ENCODE peak calls at places on chromosome 5, in six cellular contexts. One of them, this sample, is unnamed.

GRCh38 chr5:115389074-115389798 is 92.8 kb upstream of the CCDC112 start:
- DNase-seq in CD8-positive, alpha-beta T cell: no peak
- DNase-seq in epithelial cell of esophagus: no peak
- DNase-seq in BJ: peak
- DNase-seq in body of pancreas: no peak
- DNase-seq in endodermal cell: no peak
- DNase-seq in this sample: no peak

GRCh38 chr5:85843535-85843934 is 774.2 kb upstream of the COX7C start:
- DNase-seq in CD8-positive, alpha-beta T cell: no peak
- DNase-seq in epithelial cell of esophagus: no peak
- DNase-seq in BJ: no peak
- DNase-seq in body of pancreas: no peak
- DNase-seq in endodermal cell: no peak
- DNase-seq in this sample: no peak

GRCh38 chr5:37121027-37121426 is 128.1 kb downstream of the CPLANE1 start:
- DNase-seq in CD8-positive, alpha-beta T cell: no peak
- DNase-seq in epithelial cell of esophagus: no peak
- DNase-seq in BJ: no peak
- DNase-seq in body of pancreas: no peak
- DNase-seq in endodermal cell: no peak
- DNase-seq in this sample: no peak

GRCh38 chr5:142866563-142867275 is 96.5 kb downstream of the ARHGAP26 start:
- DNase-seq in CD8-positive, alpha-beta T cell: peak
- DNase-seq in epithelial cell of esophagus: peak
- DNase-seq in BJ: no peak
- DNase-seq in body of pancreas: peak
- DNase-seq in endodermal cell: peak
- DNase-seq in this sample: peak

GRCh38 chr5:81165493-81166119 is 67.5 kb upstream of the CKMT2 start:
- DNase-seq in CD8-positive, alpha-beta T cell: peak
- DNase-seq in epithelial cell of esophagus: peak
- DNase-seq in BJ: no peak
- DNase-seq in body of pancreas: peak
- DNase-seq in endodermal cell: peak
- DNase-seq in this sample: no peak

GRCh38 chr5:136062563-136063274 is 33.9 kb downstream of the TGFBI start:
- DNase-seq in CD8-positive, alpha-beta T cell: no peak
- DNase-seq in epithelial cell of esophagus: peak
- DNase-seq in BJ: no peak
- DNase-seq in body of pancreas: peak
- DNase-seq in endodermal cell: peak
- DNase-seq in this sample: no peak

GRCh38 chr5:126449751-126450271 is 26.6 kb downstream of the GRAMD2B start:
- DNase-seq in CD8-positive, alpha-beta T cell: peak
- DNase-seq in epithelial cell of esophagus: peak
- DNase-seq in BJ: no peak
- DNase-seq in body of pancreas: no peak
- DNase-seq in endodermal cell: no peak
- DNase-seq in this sample: peak

GRCh38 chr5:132474881-132475511 is 15.6 kb downstream of the IRF1 start:
- DNase-seq in CD8-positive, alpha-beta T cell: peak
- DNase-seq in epithelial cell of esophagus: no peak
- DNase-seq in BJ: no peak
- DNase-seq in body of pancreas: no peak
- DNase-seq in endodermal cell: peak
- DNase-seq in this sample: no peak

GRCh38 chr5:173645437-173645807 is 29.0 kb upstream of the BOD1 start:
- DNase-seq in CD8-positive, alpha-beta T cell: no peak
- DNase-seq in epithelial cell of esophagus: no peak
- DNase-seq in BJ: peak
- DNase-seq in body of pancreas: no peak
- DNase-seq in endodermal cell: peak
- DNase-seq in this sample: no peak

GRCh38 chr5:5220896-5221295 is 80.8 kb downstream of the ADAMTS16 start:
- DNase-seq in CD8-positive, alpha-beta T cell: no peak
- DNase-seq in epithelial cell of esophagus: no peak
- DNase-seq in BJ: no peak
- DNase-seq in body of pancreas: no peak
- DNase-seq in endodermal cell: no peak
- DNase-seq in this sample: no peak

GRCh38 chr5:68898961-68899471 is 194.8 kb upstream of the SLC30A5 start:
- DNase-seq in CD8-positive, alpha-beta T cell: no peak
- DNase-seq in epithelial cell of esophagus: peak
- DNase-seq in BJ: peak
- DNase-seq in body of pancreas: no peak
- DNase-seq in endodermal cell: peak
- DNase-seq in this sample: no peak

GRCh38 chr5:124906339-124907097 is 160.1 kb upstream of the ZNF608 start:
- DNase-seq in CD8-positive, alpha-beta T cell: no peak
- DNase-seq in epithelial cell of esophagus: peak
- DNase-seq in BJ: peak
- DNase-seq in body of pancreas: peak
- DNase-seq in endodermal cell: peak
- DNase-seq in this sample: no peak

GRCh38 chr5:115455241-115455640 is 89.3 kb downstream of the FEM1C start:
- DNase-seq in CD8-positive, alpha-beta T cell: no peak
- DNase-seq in epithelial cell of esophagus: no peak
- DNase-seq in BJ: no peak
- DNase-seq in body of pancreas: peak
- DNase-seq in endodermal cell: no peak
- DNase-seq in this sample: no peak

GRCh38 chr5:59040007-59040803 is 457.3 kb downstream of the RAB3C start:
- DNase-seq in CD8-positive, alpha-beta T cell: no peak
- DNase-seq in epithelial cell of esophagus: no peak
- DNase-seq in BJ: no peak
- DNase-seq in body of pancreas: no peak
- DNase-seq in endodermal cell: no peak
- DNase-seq in this sample: no peak

GRCh38 chr5:97929383-97929782 is 746.3 kb upstream of the RIOK2 start:
- DNase-seq in CD8-positive, alpha-beta T cell: no peak
- DNase-seq in epithelial cell of esophagus: peak
- DNase-seq in BJ: no peak
- DNase-seq in body of pancreas: no peak
- DNase-seq in endodermal cell: no peak
- DNase-seq in this sample: no peak

GRCh38 chr5:14109041-14109747 is 33.9 kb upstream of the TRIO start:
- DNase-seq in CD8-positive, alpha-beta T cell: no peak
- DNase-seq in epithelial cell of esophagus: peak
- DNase-seq in BJ: no peak
- DNase-seq in body of pancreas: no peak
- DNase-seq in endodermal cell: no peak
- DNase-seq in this sample: peak

GRCh38 chr5:38831117-38831516 is 14.7 kb upstream of the OSMR start:
- DNase-seq in CD8-positive, alpha-beta T cell: no peak
- DNase-seq in epithelial cell of esophagus: no peak
- DNase-seq in BJ: no peak
- DNase-seq in body of pancreas: no peak
- DNase-seq in endodermal cell: no peak
- DNase-seq in this sample: no peak

GRCh38 chr5:141402553-141403328 is at the start of gene PCDHGA9:
- DNase-seq in CD8-positive, alpha-beta T cell: no peak
- DNase-seq in epithelial cell of esophagus: peak
- DNase-seq in BJ: no peak
- DNase-seq in body of pancreas: no peak
- DNase-seq in endodermal cell: peak
- DNase-seq in this sample: no peak

GRCh38 chr5:76547242-76547890 is 75.8 kb downstream of the F2RL2 start:
- DNase-seq in CD8-positive, alpha-beta T cell: peak
- DNase-seq in epithelial cell of esophagus: peak
- DNase-seq in BJ: no peak
- DNase-seq in body of pancreas: peak
- DNase-seq in endodermal cell: no peak
- DNase-seq in this sample: peak

GRCh38 chr5:141519605-141520288 is 30.9 kb downstream of the PCDHGC5 start:
- DNase-seq in CD8-positive, alpha-beta T cell: no peak
- DNase-seq in epithelial cell of esophagus: peak
- DNase-seq in BJ: no peak
- DNase-seq in body of pancreas: no peak
- DNase-seq in endodermal cell: no peak
- DNase-seq in this sample: no peak

GRCh38 chr5:4647056-4647455 is 493.1 kb upstream of the ADAMTS16 start:
- DNase-seq in CD8-positive, alpha-beta T cell: no peak
- DNase-seq in epithelial cell of esophagus: no peak
- DNase-seq in BJ: no peak
- DNase-seq in body of pancreas: no peak
- DNase-seq in endodermal cell: no peak
- DNase-seq in this sample: no peak

GRCh38 chr5:7668627-7669026 is 182.3 kb downstream of the CFAP90 start:
- DNase-seq in CD8-positive, alpha-beta T cell: no peak
- DNase-seq in epithelial cell of esophagus: no peak
- DNase-seq in BJ: no peak
- DNase-seq in body of pancreas: no peak
- DNase-seq in endodermal cell: no peak
- DNase-seq in this sample: no peak

GRCh38 chr5:113166710-113167366 is 190.2 kb downstream of the DCP2 start:
- DNase-seq in CD8-positive, alpha-beta T cell: no peak
- DNase-seq in epithelial cell of esophagus: peak
- DNase-seq in BJ: no peak
- DNase-seq in body of pancreas: no peak
- DNase-seq in endodermal cell: peak
- DNase-seq in this sample: no peak

GRCh38 chr5:172380992-172381643 is 73.2 kb downstream of the SH3PXD2B start:
- DNase-seq in CD8-positive, alpha-beta T cell: no peak
- DNase-seq in epithelial cell of esophagus: peak
- DNase-seq in BJ: peak
- DNase-seq in body of pancreas: peak
- DNase-seq in endodermal cell: no peak
- DNase-seq in this sample: no peak

GRCh38 chr5:43635374-43635773 is 32.4 kb downstream of the NNT start:
- DNase-seq in CD8-positive, alpha-beta T cell: no peak
- DNase-seq in epithelial cell of esophagus: no peak
- DNase-seq in BJ: no peak
- DNase-seq in body of pancreas: no peak
- DNase-seq in endodermal cell: no peak
- DNase-seq in this sample: no peak

GRCh38 chr5:158560170-158560569 is 539.5 kb downstream of the EBF1 start:
- DNase-seq in CD8-positive, alpha-beta T cell: no peak
- DNase-seq in epithelial cell of esophagus: peak
- DNase-seq in BJ: no peak
- DNase-seq in body of pancreas: no peak
- DNase-seq in endodermal cell: no peak
- DNase-seq in this sample: peak

GRCh38 chr5:154647760-154648143 is 107.4 kb upstream of the LARP1 start:
- DNase-seq in CD8-positive, alpha-beta T cell: no peak
- DNase-seq in epithelial cell of esophagus: no peak
- DNase-seq in BJ: no peak
- DNase-seq in body of pancreas: peak
- DNase-seq in endodermal cell: no peak
- DNase-seq in this sample: no peak

GRCh38 chr5:150303660-150304411 is 1.1 kb upstream of the ARSI start:
- DNase-seq in CD8-positive, alpha-beta T cell: no peak
- DNase-seq in epithelial cell of esophagus: no peak
- DNase-seq in BJ: no peak
- DNase-seq in body of pancreas: no peak
- DNase-seq in endodermal cell: no peak
- DNase-seq in this sample: no peak

GRCh38 chr5:89218364-89218763 is 335.4 kb upstream of the MEF2C start:
- DNase-seq in CD8-positive, alpha-beta T cell: no peak
- DNase-seq in epithelial cell of esophagus: no peak
- DNase-seq in BJ: no peak
- DNase-seq in body of pancreas: no peak
- DNase-seq in endodermal cell: no peak
- DNase-seq in this sample: no peak

GRCh38 chr5:134567651-134568338 is 42.3 kb downstream of the JADE2 start:
- DNase-seq in CD8-positive, alpha-beta T cell: no peak
- DNase-seq in epithelial cell of esophagus: no peak
- DNase-seq in BJ: no peak
- DNase-seq in body of pancreas: no peak
- DNase-seq in endodermal cell: no peak
- DNase-seq in this sample: no peak

GRCh38 chr5:31663519-31663918 is 24.6 kb downstream of the PDZD2 start:
- DNase-seq in CD8-positive, alpha-beta T cell: no peak
- DNase-seq in epithelial cell of esophagus: no peak
- DNase-seq in BJ: no peak
- DNase-seq in body of pancreas: no peak
- DNase-seq in endodermal cell: no peak
- DNase-seq in this sample: no peak

GRCh38 chr5:166302189-166302588 is 1989.3 kb upstream of the WWC1 start:
- DNase-seq in CD8-positive, alpha-beta T cell: no peak
- DNase-seq in epithelial cell of esophagus: no peak
- DNase-seq in BJ: no peak
- DNase-seq in body of pancreas: no peak
- DNase-seq in endodermal cell: no peak
- DNase-seq in this sample: no peak

GRCh38 chr5:145903113-145903512 is 30.3 kb upstream of the GRXCR2 start:
- DNase-seq in CD8-positive, alpha-beta T cell: no peak
- DNase-seq in epithelial cell of esophagus: no peak
- DNase-seq in BJ: no peak
- DNase-seq in body of pancreas: no peak
- DNase-seq in endodermal cell: no peak
- DNase-seq in this sample: no peak
- TF ChIP-seq CTCF in CD8-positive, alpha-beta T cell: no peak
- TF ChIP-seq CTCF in epithelial cell of esophagus: peak
- TF ChIP-seq CTCF in BJ: peak
- TF ChIP-seq CTCF in body of pancreas: no peak
- TF ChIP-seq CTCF in endodermal cell: peak
- TF ChIP-seq CTCF in this sample: no peak

DNA sequence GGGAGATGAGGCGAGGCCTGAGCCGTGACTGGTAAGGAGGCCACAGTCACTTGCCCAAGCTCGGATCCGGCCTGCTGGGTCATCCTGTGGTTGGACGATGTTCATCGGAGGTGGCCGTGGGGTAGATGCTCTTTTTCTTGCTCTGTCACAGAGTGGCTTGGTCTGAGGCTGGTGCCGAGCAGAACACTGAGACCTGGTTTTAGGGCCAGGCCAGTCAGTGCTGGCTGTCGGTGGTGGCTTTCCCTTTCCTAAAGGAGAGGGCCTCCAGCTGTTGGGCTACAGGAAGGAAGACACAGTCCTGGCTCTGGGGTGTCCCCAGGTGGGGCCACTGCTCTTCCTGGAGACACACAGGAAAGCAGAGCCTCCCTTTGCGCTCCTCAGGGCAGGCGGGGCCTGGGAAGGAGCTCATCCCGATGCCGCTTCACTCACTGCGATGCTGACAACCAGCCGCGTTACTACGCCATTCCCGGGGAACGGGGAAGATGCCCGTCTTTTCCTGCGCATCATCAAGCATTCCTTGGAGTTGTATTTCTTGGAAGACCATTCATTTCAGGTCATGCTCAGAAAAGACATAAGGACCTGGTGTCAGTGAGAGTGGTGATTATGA is 254.8 kb upstream of the IRX4 start:
- DNase-seq in CD8-positive, alpha-beta T cell: no peak
- DNase-seq in epithelial cell of esophagus: no peak
- DNase-seq in BJ: no peak
- DNase-seq in body of pancreas: no peak
- DNase-seq in endodermal cell: no peak
- DNase-seq in this sample: no peak
- H3K4me3 ChIP-seq in CD8-positive, alpha-beta T cell: no peak
- H3K4me3 ChIP-seq in epithelial cell of esophagus: no peak
- H3K4me3 ChIP-seq in BJ: no peak
- H3K4me3 ChIP-seq in body of pancreas: no peak
- H3K4me3 ChIP-seq in endodermal cell: no peak
- H3K4me3 ChIP-seq in this sample: no peak

GRCh38 chr5:565782-566445 is 41.7 kb upstream of the SLC9A3 start:
- DNase-seq in CD8-positive, alpha-beta T cell: no peak
- DNase-seq in epithelial cell of esophagus: peak
- DNase-seq in BJ: no peak
- DNase-seq in body of pancreas: peak
- DNase-seq in endodermal cell: peak
- DNase-seq in this sample: no peak
- TF ChIP-seq CTCF in CD8-positive, alpha-beta T cell: no peak
- TF ChIP-seq CTCF in epithelial cell of esophagus: no peak
- TF ChIP-seq CTCF in BJ: no peak
- TF ChIP-seq CTCF in body of pancreas: no peak
- TF ChIP-seq CTCF in endodermal cell: peak
- TF ChIP-seq CTCF in this sample: no peak

GRCh38 chr5:176810687-176811501 is 535 bp downstream of the UNC5A start:
- DNase-seq in CD8-positive, alpha-beta T cell: no peak
- DNase-seq in epithelial cell of esophagus: peak
- DNase-seq in BJ: no peak
- DNase-seq in body of pancreas: no peak
- DNase-seq in endodermal cell: no peak
- DNase-seq in this sample: no peak
- H3K4me3 ChIP-seq in CD8-positive, alpha-beta T cell: no peak
- H3K4me3 ChIP-seq in epithelial cell of esophagus: no peak
- H3K4me3 ChIP-seq in BJ: peak
- H3K4me3 ChIP-seq in body of pancreas: no peak
- H3K4me3 ChIP-seq in endodermal cell: peak
- H3K4me3 ChIP-seq in this sample: no peak